ENCODE peak calls at places on chromosomes 16 and 17, in four cellular contexts. V is NCI-H446 treated with DMSO at 0.1 percent for 48 hours; T is CD8-positive, alpha-beta memory T cell; M is left ventricle myocardium inferior. F is an unnamed sample.

GRCh38 chr17:4221899-4222659 is 41.7 kb downstream of the ANKFY1 start:
- DNase-seq in M (no peak), V (no peak), T (no peak), F (no peak)

GRCh38 chr17:73334771-73335513 is 23.1 kb upstream of the CDC42EP4 start:
- DNase-seq in T (no peak), M (no peak), V (no peak), F (peak)

GRCh38 chr17:51322390-51323029 is 62.2 kb downstream of the UTP18 start:
- DNase-seq in T (no peak), M (no peak), V (peak), F (peak)

GRCh38 chr17:75073618-75074047 is 14.1 kb upstream of the SLC16A5 start:
- DNase-seq in M (no peak), T (no peak), V (no peak), F (no peak)

GRCh38 chr17:82241926-82242697 is 13.3 kb downstream of the SLC16A3 start:
- DNase-seq in T (no peak), M (peak), V (no peak), F (no peak)

GRCh38 chr16:59848314-59848713 is 1114.2 kb upstream of the GOT2 start:
- DNase-seq in M (no peak), V (no peak), T (no peak), F (no peak)

GRCh38 chr16:25411376-25412081 is 153.9 kb upstream of the ZKSCAN2 start:
- DNase-seq in V (no peak), M (no peak), T (no peak), F (no peak)

GRCh38 chr16:69017036-69017783 is 88.2 kb upstream of the HAS3 start:
- DNase-seq in T (no peak), M (no peak), V (no peak), F (no peak)

GRCh38 chr17:56577190-56577589 is 16.3 kb upstream of the NOG start:
- DNase-seq in V (no peak), T (no peak), M (no peak), F (no peak)

GRCh38 chr16:57258910-57259475 is 13.9 kb downstream of the ARL2BP start:
- DNase-seq in V (no peak), M (no peak), T (no peak), F (no peak)

GRCh38 chr17:61536417-61536955 is 54.5 kb downstream of the NACA2 start:
- DNase-seq in T (no peak), V (no peak), M (no peak), F (no peak)

GRCh38 chr16:85164838-85165516 is 52.7 kb upstream of the CIBAR2 start:
- DNase-seq in M (no peak), T (no peak), V (no peak), F (no peak)

GRCh38 chr16:72066747-72067146 is 3.7 kb downstream of the HPR start:
- DNase-seq in V (no peak), T (no peak), M (no peak), F (no peak)

GRCh38 chr17:58005031-58005727 is 1.9 kb downstream of the SRSF1 start:
- DNase-seq in T (no peak), V (no peak), M (no peak), F (no peak)

GRCh38 chr16:24670623-24671454 is 58.6 kb upstream of the TNRC6A start:
- DNase-seq in M (peak), T (no peak), V (peak), F (peak)

GRCh38 chr17:81538651-81539570 is 10.7 kb downstream of the FSCN2 start:
- DNase-seq in T (no peak), V (no peak), M (no peak), F (no peak)

GRCh38 chr17:74882517-74883240 is 9.9 kb upstream of the FDXR start:
- DNase-seq in T (no peak), V (no peak), M (no peak), F (no peak)

GRCh38 chr17:33038740-33039139 is 47.1 kb downstream of the SPACA3 start:
- DNase-seq in T (no peak), V (no peak), M (no peak), F (no peak)

GRCh38 chr16:10961231-10961630 is 16.9 kb downstream of the CLEC16A start:
- DNase-seq in V (no peak), T (no peak), M (no peak), F (no peak)

GRCh38 chr17:63699638-63700527 is at the start of gene LIMD2:
- DNase-seq in T (peak), M (peak), V (no peak), F (peak)

GRCh38 chr17:43366809-43367587 is 31.8 kb upstream of the ARL4D start:
- DNase-seq in T (no peak), M (no peak), V (no peak), F (no peak)

F was measured in COR-L47.